ENCODE peak calls at places on chromosome 10, in six cellular contexts. X, U, Y, W, H and A are unnamed samples.

GRCh38 chr10:122034149-122034756 is 45.3 kb downstream of the TACC2 start:
- DNase-seq in U (no peak), W (no peak), X (peak; percentile 54), H (no peak), Y (no peak), A (peak; percentile 75)

GRCh38 chr10:118662228-118663035 is 67.0 kb upstream of the PRLHR start:
- DNase-seq in H (no peak), U (no peak), X (no peak), W (no peak), Y (no peak), A (no peak)

GRCh38 chr10:89633484-89633883 is 11.6 kb downstream of the PANK1 start:
- DNase-seq in W (no peak), Y (no peak), U (peak; percentile 63), H (no peak), X (no peak), A (peak; percentile 51)

GRCh38 chr10:62528441-62528840 is 154.3 kb downstream of the ZNF365 start:
- DNase-seq in H (no peak), W (no peak), X (no peak), Y (no peak), U (no peak), A (no peak)

GRCh38 chr10:3095373-3096139 is 28.2 kb downstream of the PFKP start:
- DNase-seq in H (peak; percentile 87), U (peak; percentile 96), W (peak; percentile 76), X (peak; percentile 50), Y (no peak), A (peak; percentile 87)

GRCh38 chr10:110947061-110947595 is 27.7 kb downstream of the SHOC2 start:
- DNase-seq in W (no peak), U (no peak), Y (no peak), H (no peak), X (no peak), A (peak; percentile 11)

GRCh38 chr10:1747590-1748157 is 10.3 kb upstream of the ADARB2 start:
- DNase-seq in X (no peak), U (no peak), H (no peak), Y (no peak), W (no peak), A (no peak)

GRCh38 chr10:79434816-79435215 is 10.6 kb downstream of the ZCCHC24 start:
- DNase-seq in U (no peak), W (no peak), X (no peak), H (no peak), Y (peak; percentile 32), A (no peak)

GRCh38 chr10:16845248-16845647 is 28.0 kb upstream of the RSU1 start:
- DNase-seq in X (no peak), H (no peak), W (no peak), Y (no peak), U (no peak), A (no peak)

DNA sequence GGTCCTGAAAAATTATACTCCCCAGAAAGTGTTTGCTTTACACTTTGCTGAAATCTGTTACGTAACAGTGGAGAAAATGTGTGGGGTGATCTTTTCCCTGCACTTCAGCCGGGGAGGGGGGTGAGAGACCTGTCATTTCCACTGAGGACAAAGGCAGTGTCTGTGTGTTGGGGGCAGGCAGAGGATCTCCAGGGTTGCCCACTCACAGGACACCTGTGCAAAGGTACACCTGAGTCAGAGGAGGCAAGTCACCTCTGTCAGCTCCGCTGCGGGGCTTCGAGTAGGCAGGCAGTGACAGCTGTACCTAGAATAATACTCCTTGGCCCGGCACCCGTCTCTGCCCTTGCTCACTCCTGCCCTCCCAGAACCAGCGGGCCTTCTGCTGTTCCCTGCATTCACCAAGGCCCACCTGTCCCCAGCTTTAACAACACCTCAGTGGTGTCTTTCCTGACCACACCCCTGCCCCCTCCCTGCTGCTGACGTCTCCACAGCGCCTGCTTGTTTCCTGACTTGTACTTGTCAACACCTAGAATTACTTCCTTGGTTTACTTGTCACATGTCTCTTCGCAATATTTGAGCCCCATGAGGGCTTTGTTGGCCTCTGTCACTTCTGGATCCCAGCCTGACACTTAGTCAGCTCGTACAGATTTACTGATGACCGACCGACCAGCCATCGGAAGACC is 159.2 kb downstream of the NEURL1 start:
- DNase-seq in X (peak; percentile 86), Y (peak; percentile 64), W (peak; percentile 86), H (no peak), U (no peak), A (no peak)
- H3K27ac ChIP-seq in X (peak overlapping the region; percentile 85), Y (peak overlapping the region; percentile 85), W (peak overlapping the region; percentile 49), H (no peak overlapping the region), U (no peak overlapping the region), A (peak overlapping the region; percentile 80)

DNA sequence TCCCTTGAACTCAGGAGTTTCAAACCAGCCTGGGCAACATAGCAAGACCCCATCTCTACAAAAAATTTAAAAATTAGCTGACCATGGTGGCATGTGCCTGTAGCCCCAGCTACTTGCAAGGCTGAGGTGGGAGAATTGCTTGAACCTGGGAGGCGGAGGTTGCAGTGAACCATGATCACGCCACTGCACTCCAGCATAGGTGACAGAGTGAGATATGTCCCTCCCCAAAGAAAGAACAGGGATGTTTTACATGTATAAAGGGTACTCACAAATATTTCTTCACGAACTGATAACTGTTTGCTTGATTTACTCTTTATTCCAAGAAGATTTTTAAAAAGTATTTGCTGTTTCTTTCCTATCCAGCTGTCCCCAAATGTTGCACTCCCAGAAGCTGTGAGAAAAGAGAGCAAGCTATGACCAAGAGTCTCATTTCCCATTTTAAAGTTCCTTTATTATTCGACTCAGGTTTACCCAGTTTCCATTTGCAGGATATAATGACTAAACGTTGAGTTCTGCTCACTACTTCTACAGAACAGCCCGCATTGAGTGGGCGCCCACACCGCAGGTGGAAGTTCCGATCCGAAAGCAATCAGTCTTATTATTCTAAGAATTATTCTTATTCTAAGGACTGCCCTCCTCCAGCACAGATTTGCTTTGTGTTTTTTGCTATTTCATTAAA is 90.7 kb downstream of the APBB1IP start:
- DNase-seq in X (no peak), U (no peak), H (no peak), Y (no peak), W (no peak), A (no peak)
- H3K27ac ChIP-seq in X (no peak overlapping the region), U (no peak overlapping the region), H (no peak overlapping the region), Y (no peak overlapping the region), W (no peak overlapping the region), A (no peak overlapping the region)

GRCh38 chr10:132406181-132406580 is 9.2 kb downstream of the PWWP2B start:
- DNase-seq in W (no peak), U (no peak), X (no peak), Y (no peak), H (no peak), A (no peak)
- H3K27ac ChIP-seq in W (no peak overlapping the region), U (no peak overlapping the region), X (peak overlapping the region; percentile 94), Y (no peak overlapping the region), H (no peak overlapping the region), A (no peak overlapping the region)

GRCh38 chr10:109894516-109894915 is 28.8 kb downstream of the XPNPEP1 start:
- DNase-seq in U (peak; percentile 67), W (peak; percentile 87), X (no peak), Y (peak; percentile 78), H (no peak), A (peak; percentile 74)
- H3K27ac ChIP-seq in U (peak overlapping the region; percentile 23), W (peak overlapping the region; percentile 74), X (no peak overlapping the region), Y (no peak overlapping the region), H (no peak overlapping the region), A (peak overlapping the region; percentile 89)

GRCh38 chr10:98337484-98337883 is 69.5 kb upstream of the LOXL4 start:
- DNase-seq in X (no peak), H (no peak), U (no peak), Y (no peak), W (no peak), A (no peak)
- H3K27ac ChIP-seq in X (no peak overlapping the region), H (no peak overlapping the region), U (no peak overlapping the region), Y (no peak overlapping the region), W (no peak overlapping the region), A (no peak overlapping the region)

GRCh38 chr10:29409241-29410051 is 120.6 kb downstream of the LYZL1 start:
- DNase-seq in U (peak; percentile 8), H (peak; percentile 75), X (peak; percentile 87), Y (peak; percentile 84), W (peak; percentile 82), A (peak; percentile 65)
- H3K27ac ChIP-seq in U (peak overlapping the region; percentile 59), H (peak overlapping the region; percentile 42), X (peak overlapping the region; percentile 92), Y (peak overlapping the region; percentile 79), W (peak overlapping the region; percentile 96), A (peak overlapping the region; percentile 87)

DNA sequence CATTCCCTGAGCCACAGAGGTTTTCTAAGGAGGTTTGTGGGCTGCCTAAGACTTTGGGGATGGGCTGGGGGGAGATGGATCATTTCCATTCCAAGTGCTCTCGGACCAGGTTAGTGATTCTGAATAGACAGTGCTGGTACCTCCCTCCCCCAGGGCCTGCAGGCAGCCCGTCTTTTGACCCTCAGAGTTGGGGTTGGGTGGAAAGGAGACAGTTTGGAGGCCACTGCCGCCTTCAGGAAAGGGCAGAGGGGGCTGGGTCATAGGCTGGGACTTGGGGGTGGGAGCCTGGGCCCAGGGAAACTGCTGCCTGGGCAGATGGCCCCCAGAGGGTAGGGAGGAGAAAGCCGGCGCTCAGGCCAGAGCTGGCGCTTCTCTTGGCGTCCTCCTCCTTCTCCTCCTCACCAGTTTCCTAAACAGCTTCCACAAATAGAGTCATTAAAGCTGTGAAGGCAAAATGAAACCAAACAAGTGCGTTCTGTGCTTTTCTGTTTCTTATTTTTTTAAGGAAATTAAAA is 4.4 kb downstream of the UNC5B start:
- DNase-seq in U (no peak), X (no peak), H (no peak), Y (peak; percentile 35), W (no peak), A (no peak)
- H3K27ac ChIP-seq in U (peak overlapping the region; percentile 57), X (no peak overlapping the region), H (no peak overlapping the region), Y (no peak overlapping the region), W (peak overlapping the region; percentile 80), A (peak overlapping the region; percentile 89)

GRCh38 chr10:34816067-34817002 is 1.2 kb upstream of the PARD3 start:
- DNase-seq in W (no peak), U (no peak), X (peak; percentile 44), Y (no peak), H (no peak), A (no peak)
- H3K27ac ChIP-seq in W (peak overlapping the region; percentile 77), U (peak overlapping the region; percentile 39), X (peak overlapping the region; percentile 2), Y (no peak overlapping the region), H (no peak overlapping the region), A (peak overlapping the region; percentile 88)

GRCh38 chr10:60335708-60336107 is 54.0 kb downstream of the ANK3 start:
- DNase-seq in Y (no peak), U (no peak), W (no peak), H (no peak), X (no peak), A (no peak)
- H3K27ac ChIP-seq in Y (no peak overlapping the region), U (no peak overlapping the region), W (no peak overlapping the region), H (no peak overlapping the region), X (no peak overlapping the region), A (no peak overlapping the region)

GRCh38 chr10:49310460-49310859 is 11.5 kb downstream of the C10orf71 start:
- DNase-seq in H (no peak), Y (no peak), W (no peak), U (no peak), X (no peak), A (no peak)

GRCh38 chr10:49311562-49312236 is 12.7 kb downstream of the C10orf71 start:
- DNase-seq in H (no peak), U (no peak), Y (no peak), W (no peak), X (no peak), A (no peak)

GRCh38 chr10:49310901-49311561 is 12.1 kb downstream of the C10orf71 start:
- DNase-seq in H (no peak), X (no peak), U (no peak), Y (peak; percentile 44), W (no peak), A (no peak)

GRCh38 chr10:49312291-49312869 is 13.4 kb downstream of the C10orf71 start:
- DNase-seq in X (no peak), U (no peak), Y (no peak), H (no peak), W (no peak), A (no peak)

GRCh38 chr10:49313501-49314070 is 14.6 kb downstream of the C10orf71 start:
- DNase-seq in Y (no peak), W (no peak), X (no peak), U (no peak), H (no peak), A (no peak)
- H3K27ac ChIP-seq in Y (no peak overlapping the region), W (no peak overlapping the region), X (no peak overlapping the region), U (no peak overlapping the region), H (no peak overlapping the region), A (no peak overlapping the region)